ENCODE peak calls at places on chromosomes 1 and 21, in six cellular contexts. C, E, Q, H, N and M are unnamed samples.
A peak's percentile ranks its signal among the peaks of the same experiment; 100 is the strongest.

GRCh38 chr1:185646202-185646683 is 87.9 kb upstream of the HMCN1 start:
- DNase-seq in C (peak; percentile 81), E (peak; percentile 79), H (peak; percentile 83), Q (peak; percentile 91), N (peak; percentile 89), M (peak; percentile 98)

GRCh38 chr1:26999440-26999987 is 6.0 kb downstream of the TRNP1 start:
- DNase-seq in E (peak; percentile 96), Q (peak; percentile 97), C (peak; percentile 59), H (peak; percentile 94), N (peak; percentile 85), M (peak; percentile 98)

GRCh38 chr1:115237023-115237422 is 101.0 kb downstream of the NGF start:
- DNase-seq in C (no peak), N (no peak), Q (no peak), H (no peak), E (no peak), M (peak; percentile 44)

GRCh38 chr1:171653796-171654704 is 1.6 kb upstream of the MYOC start:
- DNase-seq in Q (peak; percentile 8), N (no peak), C (no peak), E (no peak), H (no peak), M (peak; percentile 10)

GRCh38 chr1:94661431-94661830 is 119.9 kb upstream of the F3 start:
- DNase-seq in E (no peak), N (no peak), Q (no peak), C (no peak), H (no peak), M (no peak)

GRCh38 chr1:63669151-63669961 is 76.1 kb downstream of the PGM1 start:
- DNase-seq in C (no peak), H (no peak), Q (no peak), N (no peak), E (no peak), M (no peak)

GRCh38 chr1:41670558-41670957 is 186.1 kb upstream of the EDN2 start:
- DNase-seq in C (no peak), Q (peak; percentile 64), N (no peak), H (no peak), E (no peak), M (peak; percentile 87)

GRCh38 chr1:180353930-180354329 is 123.9 kb downstream of the LHX4 start:
- DNase-seq in Q (no peak), N (no peak), E (no peak), H (peak; percentile 9), C (peak; percentile 84), M (no peak)

GRCh38 chr1:228964178-228964819 is 229.0 kb downstream of the RHOU start:
- DNase-seq in C (no peak), N (peak; percentile 67), E (peak; percentile 24), H (no peak), Q (peak; percentile 85), M (peak; percentile 94)

GRCh38 chr21:16040601-16041000 is 310.8 kb downstream of the USP25 start:
- DNase-seq in H (no peak), C (no peak), N (peak; percentile 53), Q (peak; percentile 18), E (no peak), M (peak; percentile 55)

GRCh38 chr1:8625981-8626898 is 191.2 kb downstream of the RERE start:
- DNase-seq in H (no peak), C (no peak), Q (peak; percentile 93), E (no peak), N (peak; percentile 52), M (peak; percentile 98)

GRCh38 chr1:21126324-21126723 is 50.4 kb downstream of the EIF4G3 start:
- DNase-seq in H (peak; percentile 10), C (no peak), Q (no peak), N (no peak), E (peak; percentile 62), M (no peak)

GRCh38 chr1:151288502-151288901 is 6.4 kb downstream of the ZNF687 start:
- DNase-seq in Q (no peak), N (no peak), E (no peak), H (no peak), C (no peak), M (no peak)

GRCh38 chr1:186605762-186606350 is 74.4 kb downstream of the PTGS2 start:
- DNase-seq in Q (peak; percentile 71), N (peak; percentile 9), C (peak; percentile 50), E (peak; percentile 79), H (peak; percentile 41), M (peak; percentile 59)

GRCh38 chr1:173175514-173176146 is 31.5 kb downstream of the TNFSF4 start:
- DNase-seq in N (no peak), H (no peak), Q (peak; percentile 77), C (no peak), E (no peak), M (peak; percentile 70)

GRCh38 chr1:232574867-232575523 is 54.9 kb downstream of the SIPA1L2 start:
- DNase-seq in Q (no peak), E (no peak), N (peak; percentile 40), C (no peak), H (no peak), M (peak; percentile 68)

GRCh38 chr1:57546527-57546926 is 122.7 kb upstream of the DAB1 start:
- DNase-seq in H (no peak), Q (no peak), E (no peak), C (no peak), N (no peak), M (no peak)

GRCh38 chr1:160646711-160647328 is at the start of gene SLAMF1:
- DNase-seq in E (no peak), H (no peak), N (peak; percentile 17), Q (peak; percentile 78), C (no peak), M (no peak)

GRCh38 chr1:26338670-26339069 is 15.3 kb downstream of the CRYBG2 start:
- DNase-seq in H (no peak), C (no peak), Q (no peak), E (no peak), N (no peak), M (no peak)

GRCh38 chr1:21258331-21259134 is 31.7 kb downstream of the ECE1 start:
- DNase-seq in C (no peak), E (no peak), Q (no peak), H (no peak), N (no peak), M (no peak)

GRCh38 chr1:43348343-43348808 is 10.4 kb upstream of the CDC20 start:
- DNase-seq in N (peak; percentile 0), Q (no peak), H (no peak), C (no peak), E (no peak), M (no peak)

GRCh38 chr1:215911406-215911968 is 344.4 kb downstream of the KCTD3 start:
- DNase-seq in N (no peak), E (no peak), H (no peak), C (no peak), Q (no peak), M (peak; percentile 52)
- H3K14ac ChIP-seq in N (no peak overlapping the region), E (no peak overlapping the region), H (no peak overlapping the region), C (no peak overlapping the region), Q (no peak overlapping the region), M (no peak overlapping the region)

GRCh38 chr1:7620196-7620595 is 150.9 kb upstream of the VAMP3 start:
- DNase-seq in Q (no peak), N (no peak), E (no peak), H (no peak), C (no peak), M (no peak)
- H3K27me3 ChIP-seq in Q (peaks cover 48% of the 10 kb centered on the region), N (no peaks in the 10 kb centered on the region), E (no peaks in the 10 kb centered on the region), H (no peaks in the 10 kb centered on the region), C (no peaks in the 10 kb centered on the region), M (peaks cover 14% of the 10 kb centered on the region)

GRCh38 chr1:174448531-174448883 is 743 bp downstream of the GPR52 start:
- DNase-seq in N (no peak), H (no peak), C (no peak), Q (no peak), E (no peak), M (no peak)
- H2AK5ac ChIP-seq in N (no peak overlapping the region), H (no peak overlapping the region), C (no peak overlapping the region), Q (no peak overlapping the region), E (no peak overlapping the region), M (no peak overlapping the region)

DNA sequence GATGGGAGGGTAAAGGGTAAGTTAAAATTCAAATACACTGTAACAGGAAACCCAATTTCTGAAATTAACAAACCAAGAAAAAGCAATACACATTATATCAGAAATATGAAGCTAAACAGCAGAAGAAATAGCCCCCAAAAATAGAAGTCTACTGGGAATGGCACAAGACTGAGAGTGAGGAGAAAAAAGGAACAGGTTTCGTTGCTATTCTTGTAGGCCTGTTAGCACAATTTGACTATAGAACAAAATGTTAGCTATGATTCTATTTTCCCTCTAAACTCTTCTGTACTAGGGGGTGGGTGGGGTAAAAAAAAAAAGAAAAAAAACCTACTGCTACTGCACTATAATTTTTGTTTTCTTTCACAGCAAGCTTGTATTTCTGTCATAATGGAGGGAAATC is 12.5 kb downstream of the RBBP5 start:
- DNase-seq in E (no peak), H (no peak), N (no peak), C (no peak), Q (no peak), M (no peak)
- H3K14ac ChIP-seq in E (no peak overlapping the region), H (no peak overlapping the region), N (no peak overlapping the region), C (no peak overlapping the region), Q (no peak overlapping the region), M (no peak overlapping the region)

GRCh38 chr1:47435506-47436303 is 2.1 kb upstream of the FOXD2 start:
- DNase-seq in C (no peak), E (no peak), Q (no peak), H (no peak), N (no peak), M (no peak)
- H3K27me3 ChIP-seq in C (peaks cover 89% of the 10 kb centered on the region), E (peaks cover 80% of the 10 kb centered on the region), Q (peaks cover 68% of the 10 kb centered on the region), H (peaks cover 99% of the 10 kb centered on the region), N (peaks cover 79% of the 10 kb centered on the region), M (peaks cover 26% of the 10 kb centered on the region)